ENCODE peak calls at places on chromosomes 5 and 9, in eight cellular contexts. One of them, this sample, is unnamed.

GRCh38 chr9:110148384-110148783 is 59.6 kb downstream of the C9orf152 start:
- DNase-seq in NB4: no peak
- DNase-seq in activated gamma-delta T cell treated with anti-CD3 and anti-CD28 coated beads, Interleukin-2, amount 50 U/mL, for 16 hours: peak; percentile 9
- DNase-seq in left ventricle myocardium superior: no peak
- DNase-seq in iPS-NIHi11: no peak
- DNase-seq in stromal cell of bone marrow: no peak
- DNase-seq in HAP-1: no peak
- DNase-seq in ACHN: no peak
- DNase-seq in this sample: no peak

GRCh38 chr5:56319281-56320242 is 86.4 kb upstream of the ANKRD55 start:
- DNase-seq in HAP-1: no peak
- DNase-seq in stromal cell of bone marrow: peak; percentile 55
- DNase-seq in iPS-NIHi11: no peak
- DNase-seq in ACHN: no peak
- DNase-seq in left ventricle myocardium superior: peak; percentile 63
- DNase-seq in activated gamma-delta T cell treated with anti-CD3 and anti-CD28 coated beads, Interleukin-2, amount 50 U/mL, for 16 hours: no peak
- DNase-seq in NB4: peak; percentile 67
- DNase-seq in this sample: no peak

GRCh38 chr5:43652537-43653302 is 49.7 kb downstream of the NNT start:
- DNase-seq in left ventricle myocardium superior: peak; percentile 36
- DNase-seq in HAP-1: no peak
- DNase-seq in ACHN: no peak
- DNase-seq in NB4: no peak
- DNase-seq in stromal cell of bone marrow: no peak
- DNase-seq in activated gamma-delta T cell treated with anti-CD3 and anti-CD28 coated beads, Interleukin-2, amount 50 U/mL, for 16 hours: no peak
- DNase-seq in iPS-NIHi11: no peak
- DNase-seq in this sample: no peak

GRCh38 chr5:136620016-136620419 is 254.7 kb upstream of the TRPC7 start:
- DNase-seq in iPS-NIHi11: no peak
- DNase-seq in HAP-1: no peak
- DNase-seq in ACHN: no peak
- DNase-seq in left ventricle myocardium superior: no peak
- DNase-seq in stromal cell of bone marrow: no peak
- DNase-seq in NB4: peak; percentile 50
- DNase-seq in activated gamma-delta T cell treated with anti-CD3 and anti-CD28 coated beads, Interleukin-2, amount 50 U/mL, for 16 hours: no peak
- DNase-seq in this sample: no peak

GRCh38 chr9:1238407-1238806 is 188.2 kb downstream of the DMRT2 start:
- DNase-seq in ACHN: no peak
- DNase-seq in stromal cell of bone marrow: no peak
- DNase-seq in activated gamma-delta T cell treated with anti-CD3 and anti-CD28 coated beads, Interleukin-2, amount 50 U/mL, for 16 hours: no peak
- DNase-seq in left ventricle myocardium superior: no peak
- DNase-seq in NB4: no peak
- DNase-seq in iPS-NIHi11: no peak
- DNase-seq in HAP-1: no peak
- DNase-seq in this sample: no peak

GRCh38 chr5:55411881-55412280 is 104.1 kb downstream of the MTREX start:
- DNase-seq in stromal cell of bone marrow: no peak
- DNase-seq in iPS-NIHi11: no peak
- DNase-seq in left ventricle myocardium superior: no peak
- DNase-seq in activated gamma-delta T cell treated with anti-CD3 and anti-CD28 coated beads, Interleukin-2, amount 50 U/mL, for 16 hours: no peak
- DNase-seq in HAP-1: no peak
- DNase-seq in NB4: no peak
- DNase-seq in ACHN: no peak
- DNase-seq in this sample: no peak

GRCh38 chr5:372911-373709 is 51.6 kb downstream of the AHRR start:
- DNase-seq in left ventricle myocardium superior: peak; percentile 26
- DNase-seq in NB4: peak; percentile 93
- DNase-seq in stromal cell of bone marrow: no peak
- DNase-seq in HAP-1: peak; percentile 47
- DNase-seq in activated gamma-delta T cell treated with anti-CD3 and anti-CD28 coated beads, Interleukin-2, amount 50 U/mL, for 16 hours: no peak
- DNase-seq in ACHN: no peak
- DNase-seq in iPS-NIHi11: peak; percentile 61
- DNase-seq in this sample: no peak

GRCh38 chr5:75335952-75336624 is 932 bp upstream of the HMGCR start:
- DNase-seq in left ventricle myocardium superior: no peak
- DNase-seq in HAP-1: peak; percentile 68
- DNase-seq in iPS-NIHi11: peak; percentile 32
- DNase-seq in stromal cell of bone marrow: peak; percentile 75
- DNase-seq in activated gamma-delta T cell treated with anti-CD3 and anti-CD28 coated beads, Interleukin-2, amount 50 U/mL, for 16 hours: no peak
- DNase-seq in ACHN: peak; percentile 80
- DNase-seq in NB4: peak; percentile 51
- DNase-seq in this sample: peak; percentile 72

GRCh38 chr9:71778085-71778484 is 9.8 kb upstream of the CEMIP2 start:
- DNase-seq in stromal cell of bone marrow: no peak
- DNase-seq in HAP-1: no peak
- DNase-seq in activated gamma-delta T cell treated with anti-CD3 and anti-CD28 coated beads, Interleukin-2, amount 50 U/mL, for 16 hours: no peak
- DNase-seq in ACHN: no peak
- DNase-seq in left ventricle myocardium superior: no peak
- DNase-seq in NB4: no peak
- DNase-seq in iPS-NIHi11: no peak
- DNase-seq in this sample: no peak

GRCh38 chr5:177116631-177117373 is 16.8 kb upstream of the NSD1 start:
- DNase-seq in HAP-1: no peak
- DNase-seq in NB4: no peak
- DNase-seq in ACHN: no peak
- DNase-seq in iPS-NIHi11: peak; percentile 92
- DNase-seq in stromal cell of bone marrow: peak; percentile 65
- DNase-seq in left ventricle myocardium superior: peak; percentile 93
- DNase-seq in activated gamma-delta T cell treated with anti-CD3 and anti-CD28 coated beads, Interleukin-2, amount 50 U/mL, for 16 hours: peak; percentile 70
- DNase-seq in this sample: peak; percentile 39

GRCh38 chr9:93952784-93953491 is 2.2 kb downstream of the BARX1 start:
- DNase-seq in stromal cell of bone marrow: no peak
- DNase-seq in NB4: peak; percentile 30
- DNase-seq in HAP-1: no peak
- DNase-seq in left ventricle myocardium superior: no peak
- DNase-seq in activated gamma-delta T cell treated with anti-CD3 and anti-CD28 coated beads, Interleukin-2, amount 50 U/mL, for 16 hours: no peak
- DNase-seq in ACHN: no peak
- DNase-seq in iPS-NIHi11: no peak
- DNase-seq in this sample: no peak

GRCh38 chr9:36575411-36575882 is 2.8 kb downstream of the MELK start:
- DNase-seq in NB4: no peak
- DNase-seq in stromal cell of bone marrow: no peak
- DNase-seq in activated gamma-delta T cell treated with anti-CD3 and anti-CD28 coated beads, Interleukin-2, amount 50 U/mL, for 16 hours: no peak
- DNase-seq in ACHN: peak; percentile 49
- DNase-seq in iPS-NIHi11: no peak
- DNase-seq in HAP-1: no peak
- DNase-seq in left ventricle myocardium superior: no peak
- DNase-seq in this sample: no peak

This sample was measured in astrocyte of the cerebellum.